ENCODE peak calls at places on chromosomes 5 and 9, in four cellular contexts. X is neuronal stem cell, L is GM23248, O is neural progenitor cell. J is an unnamed sample.

GRCh38 chr9:27865031-27865438 is 291.8 kb upstream of the C9orf72 start:
- DNase-seq in L (peak; percentile 46), O (no peak), X (no peak), J (no peak)

GRCh38 chr9:84940294-84940693 is 270.8 kb downstream of the NTRK2 start:
- DNase-seq in X (no peak), L (peak; percentile 75), O (no peak), J (no peak)

GRCh38 chr9:135347461-135347860 is 132.1 kb upstream of the PPP1R26 start:
- DNase-seq in L (peak; percentile 45), X (no peak), O (no peak), J (no peak)

GRCh38 chr5:98128846-98129245 is 644.6 kb upstream of the RGMB start:
- DNase-seq in L (no peak), X (no peak), O (no peak), J (no peak)

GRCh38 chr9:106296426-106296825 is 566.5 kb upstream of the ZNF462 start:
- DNase-seq in O (no peak), X (no peak), L (no peak), J (no peak)

GRCh38 chr9:6382681-6383080 is 30.3 kb upstream of the UHRF2 start:
- DNase-seq in L (peak; percentile 56), O (no peak), X (no peak), J (no peak)

GRCh38 chr5:58499951-58500350 is 8.7 kb downstream of the GAPT start:
- DNase-seq in O (no peak), X (no peak), L (no peak), J (no peak)

GRCh38 chr5:116938488-116938887 is 363.9 kb upstream of the SEMA6A start:
- DNase-seq in X (peak; percentile 32), O (peak; percentile 71), L (no peak), J (no peak)

GRCh38 chr5:133317558-133317957 is 265.7 kb downstream of the HSPA4 start:
- DNase-seq in O (peak; percentile 11), L (peak; percentile 17), X (no peak), J (no peak)

GRCh38 chr5:119655081-119655480 is 25.7 kb downstream of the FAM170A start:
- DNase-seq in O (no peak), L (peak; percentile 33), X (no peak), J (no peak)

GRCh38 chr5:32852535-32852934 is 141.4 kb downstream of the NPR3 start:
- DNase-seq in X (peak; percentile 42), O (peak; percentile 78), L (peak; percentile 29), J (no peak)

GRCh38 chr5:149510136-149510535 is 41.1 kb downstream of the CSNK1A1 start:
- DNase-seq in L (no peak), O (no peak), X (no peak), J (no peak)

GRCh38 chr5:111953351-111954127 is 196.5 kb upstream of the NREP start:
- DNase-seq in X (no peak), O (no peak), L (peak; percentile 83), J (no peak)

GRCh38 chr5:132411382-132411925 is 41.9 kb downstream of the SLC22A5 start:
- DNase-seq in O (no peak), L (no peak), X (no peak), J (no peak)

GRCh38 chr9:120344230-120344629 is 235.7 kb downstream of the CDK5RAP2 start:
- DNase-seq in L (peak; percentile 84), X (no peak), O (no peak), J (no peak)

GRCh38 chr5:158889007-158889406 is 210.7 kb downstream of the EBF1 start:
- DNase-seq in L (no peak), O (no peak), X (no peak), J (no peak)

GRCh38 chr5:172886974-172887491 is 53.0 kb downstream of the ERGIC1 start:
- DNase-seq in O (no peak), X (no peak), L (peak; percentile 98), J (no peak)

GRCh38 chr9:78927099-78927940 is 630.4 kb downstream of the PSAT1 start:
- DNase-seq in X (no peak), L (no peak), O (no peak), J (no peak)

GRCh38 chr5:123422433-123423277 is 548 bp downstream of the CEP120 start:
- DNase-seq in L (peak; percentile 70), X (peak; percentile 17), O (peak; percentile 46), J (no peak)

GRCh38 chr9:125889122-125889523 is 141.9 kb downstream of the PBX3 start:
- DNase-seq in O (peak; percentile 44), L (peak; percentile 61), X (no peak), J (peak; percentile 60)

GRCh38 chr9:121656941-121657340 is 5.5 kb downstream of the DAB2IP start:
- DNase-seq in O (no peak), X (no peak), L (no peak), J (no peak)

GRCh38 chr5:105581988-105582690 is 2019.5 kb upstream of the NUDT12 start:
- DNase-seq in L (no peak), O (no peak), X (no peak), J (no peak)

GRCh38 chr5:6496207-6496584 is 47.5 kb downstream of the UBE2QL1 start:
- DNase-seq in L (no peak), O (no peak), X (no peak), J (no peak)

GRCh38 chr9:108639736-108640135 is 216.1 kb downstream of the ACTL7B start:
- DNase-seq in L (peak; percentile 33), X (no peak), O (no peak), J (no peak)

GRCh38 chr5:131682824-131683223 is 47.8 kb upstream of the RAPGEF6 start:
- DNase-seq in O (no peak), X (no peak), L (no peak), J (no peak)

GRCh38 chr5:172093559-172093958 is 87.1 kb upstream of the FBXW11 start:
- DNase-seq in O (no peak), X (no peak), L (no peak), J (no peak)

GRCh38 chr5:89228355-89228754 is 345.4 kb upstream of the MEF2C start:
- DNase-seq in O (no peak), L (no peak), X (no peak), J (no peak)

GRCh38 chr9:16191691-16192402 is 639.0 kb downstream of the CCDC171 start:
- DNase-seq in L (peak; percentile 90), O (peak; percentile 88), X (peak; percentile 70), J (peak; percentile 86)

GRCh38 chr5:5335708-5336211 is 86.7 kb upstream of the ICE1 start:
- DNase-seq in O (peak; percentile 18), X (no peak), L (peak; percentile 59), J (no peak)

GRCh38 chr9:38263534-38263933 is 129.0 kb upstream of the ALDH1B1 start:
- DNase-seq in X (no peak), O (peak; percentile 56), L (peak; percentile 45), J (no peak)

GRCh38 chr9:120109242-120109641 is 470.7 kb downstream of the CDK5RAP2 start:
- DNase-seq in X (peak; percentile 37), O (peak; percentile 74), L (peak; percentile 24), J (no peak)

GRCh38 chr5:150079655-150080461 is 6.5 kb downstream of the CSF1R start:
- DNase-seq in O (no peak), X (no peak), L (no peak), J (no peak)

GRCh38 chr5:150729859-150730258 is 29.0 kb downstream of the DCTN4 start:
- DNase-seq in X (no peak), L (no peak), O (no peak), J (no peak)

GRCh38 chr5:125177340-125177739 is 430.9 kb upstream of the ZNF608 start:
- DNase-seq in L (no peak), O (no peak), X (no peak), J (no peak)

GRCh38 chr5:146359836-146360235 is 21.2 kb downstream of the POU4F3 start:
- DNase-seq in O (no peak), X (no peak), L (no peak), J (no peak)

GRCh38 chr9:93082841-93083411 is 13.1 kb upstream of the CARD19 start:
- DNase-seq in X (no peak), L (no peak), O (peak; percentile 1), J (peak; percentile 64)

GRCh38 chr5:177372910-177373309 is 11.3 kb upstream of the SLC34A1 start:
- DNase-seq in X (no peak), O (no peak), L (no peak), J (no peak)
- H3K4me1 ChIP-seq in X (peaks cover 2% of the 10 kb centered on the region), O (peaks cover 6% of the 10 kb centered on the region), L (no peaks in the 10 kb centered on the region), J (peaks cover 57% of the 10 kb centered on the region)

GRCh38 chr9:113581865-113582697 is 118.6 kb downstream of the RGS3 start:
- DNase-seq in X (no peak), O (no peak), L (peak; percentile 69), J (peak; percentile 81)

GRCh38 chr9:113580041-113580953 is 116.8 kb downstream of the RGS3 start:
- DNase-seq in O (no peak), X (no peak), L (peak; percentile 58), J (peak; percentile 92)

GRCh38 chr9:113582698-113583200 is 119.2 kb downstream of the RGS3 start:
- DNase-seq in X (no peak), L (no peak), O (no peak), J (no peak)

GRCh38 chr9:113579270-113580040 is 115.9 kb downstream of the RGS3 start:
- DNase-seq in X (no peak), O (no peak), L (peak; percentile 50), J (no peak)

DNA sequence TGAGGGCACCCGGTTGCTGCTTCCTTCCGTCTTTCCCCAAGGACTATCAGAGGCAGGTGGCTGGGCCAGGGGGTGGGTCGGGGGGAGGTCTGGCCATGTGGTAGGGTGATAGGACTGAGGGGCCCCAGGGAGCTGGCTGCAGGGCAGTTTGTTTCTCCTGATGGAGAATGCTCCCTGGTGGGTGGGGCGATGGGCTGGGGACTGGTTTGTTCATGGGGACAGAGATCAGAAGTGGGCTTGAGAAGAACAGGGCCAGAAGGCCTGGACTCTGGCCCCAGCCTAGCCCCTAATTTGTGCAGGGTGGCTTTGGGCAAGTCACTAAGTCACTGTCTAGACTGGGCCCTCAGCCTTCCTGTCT is 117.4 kb downstream of the RGS3 start:
- DNase-seq in L (no peak), X (no peak), O (no peak), J (no peak)
- H3K4me1 ChIP-seq in L (peaks cover 52% of the 10 kb centered on the region), X (peaks cover 7% of the 10 kb centered on the region), O (no peaks in the 10 kb centered on the region), J (peaks cover 72% of the 10 kb centered on the region)

GRCh38 chr9:133119039-133119438 is 2.0 kb downstream of the RALGDS start:
- DNase-seq in O (no peak), X (no peak), L (peak; percentile 21), J (peak; percentile 87)

GRCh38 chr9:133119461-133120342 is 1.3 kb downstream of the RALGDS start:
- DNase-seq in X (no peak), L (peak; percentile 59), O (peak; percentile 64), J (peak; percentile 86)

GRCh38 chr9:133117271-133118178 is 3.5 kb downstream of the RALGDS start:
- DNase-seq in X (no peak), L (peak; percentile 57), O (no peak), J (peak; percentile 83)

GRCh38 chr9:133118179-133118520 is 2.9 kb downstream of the RALGDS start:
- DNase-seq in L (no peak), X (no peak), O (no peak), J (no peak)

DNA sequence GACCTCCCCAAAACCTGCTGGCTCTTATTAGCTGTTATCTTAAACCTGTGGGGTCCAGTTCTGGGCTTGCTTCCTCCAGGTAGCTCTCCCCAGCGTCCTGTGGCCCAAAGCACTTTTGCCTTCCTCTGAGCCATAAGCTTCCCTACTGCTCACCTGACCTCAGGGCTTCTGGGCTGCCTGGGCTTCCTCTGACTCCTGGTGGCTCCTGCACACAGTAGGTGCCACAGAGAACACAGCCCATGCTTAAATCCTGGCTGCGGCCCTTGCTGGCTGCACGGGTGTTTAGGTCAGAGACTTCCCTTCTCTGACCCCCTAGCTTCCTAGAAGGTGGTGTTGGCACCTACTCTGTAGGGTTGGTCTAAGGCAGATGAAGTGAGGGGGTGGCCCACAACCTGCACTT is 2.5 kb downstream of the RALGDS start:
- DNase-seq in O (no peak), X (no peak), L (no peak), J (no peak)
- H3K4me1 ChIP-seq in O (peaks cover 37% of the 10 kb centered on the region), X (peaks cover 55% of the 10 kb centered on the region), L (peaks cover 32% of the 10 kb centered on the region), J (peaks cover 94% of the 10 kb centered on the region)

GRCh38 chr9:26579047-26579446 is 313.6 kb downstream of the CAAP1 start:
- DNase-seq in O (no peak), X (no peak), L (no peak), J (no peak)
- H3K4me1 ChIP-seq in O (no peaks in the 10 kb centered on the region), X (no peaks in the 10 kb centered on the region), L (no peaks in the 10 kb centered on the region), J (no peaks in the 10 kb centered on the region)